ENCODE peak calls at places on chromosomes 12 and 14, in seven cellular contexts. U is sigmoid colon; P is Panc1; N is CD8-positive, alpha-beta memory T cell; H is AG10803; L is cardiac muscle cell; T is spleen. O is an unnamed sample.

GRCh38 chr12:81143057-81143456 is 65.2 kb downstream of the ACSS3 start:
- DNase-seq in U (no peak), P (no peak), N (no peak), H (no peak), L (no peak), T (no peak), O (no peak)

GRCh38 chr14:61573748-61574513 is 121.4 kb upstream of the HIF1A start:
- DNase-seq in U (no peak), P (no peak), N (no peak), H (peak; percentile 71), L (peak; percentile 68), T (no peak), O (no peak)

GRCh38 chr12:43836455-43836989 is 641 bp downstream of the TMEM117 start:
- DNase-seq in U (no peak), P (no peak), N (no peak), H (peak; percentile 53), L (peak; percentile 51), T (no peak), O (no peak)

GRCh38 chr12:42790761-42791151 is 201.2 kb upstream of the PRICKLE1 start:
- DNase-seq in U (no peak), P (no peak), N (no peak), H (peak; percentile 38), L (peak; percentile 84), T (no peak), O (no peak)

GRCh38 chr14:72738181-72738611 is 155.7 kb downstream of the DPF3 start:
- DNase-seq in U (no peak), P (no peak), N (no peak), H (no peak), L (no peak), T (no peak), O (no peak)

GRCh38 chr14:49461529-49462401 is 124.4 kb downstream of the RPS29 start:
- DNase-seq in U (no peak), P (peak; percentile 20), N (peak; percentile 40), H (peak; percentile 77), L (peak; percentile 88), T (no peak), O (peak; percentile 53)

GRCh38 chr12:49368240-49368600 is 958 bp downstream of the SPATS2 start:
- DNase-seq in U (no peak), P (no peak), N (no peak), H (no peak), L (no peak), T (no peak), O (no peak)

GRCh38 chr14:95341115-95341514 is 21.4 kb upstream of the CLMN start:
- DNase-seq in U (no peak), P (no peak), N (no peak), H (no peak), L (no peak), T (no peak), O (no peak)

GRCh38 chr12:21774358-21775129 is at the start of gene KCNJ8:
- DNase-seq in U (peak; percentile 92), P (no peak), N (no peak), H (peak; percentile 22), L (peak; percentile 31), T (peak; percentile 74), O (no peak)

GRCh38 chr12:11702959-11703358 is 53.5 kb downstream of the ETV6 start:
- DNase-seq in U (no peak), P (no peak), N (no peak), H (no peak), L (no peak), T (no peak), O (no peak)

GRCh38 chr14:93073833-93074769 is 41.6 kb downstream of the ITPK1 start:
- DNase-seq in U (no peak), P (no peak), N (no peak), H (peak; percentile 54), L (peak; percentile 70), T (peak; percentile 87), O (no peak)

GRCh38 chr14:68293404-68293803 is 473.8 kb downstream of the RAD51B start:
- DNase-seq in U (no peak), P (no peak), N (no peak), H (no peak), L (no peak), T (peak; percentile 81), O (no peak)

GRCh38 chr12:26723379-26724308 is 109.3 kb downstream of the ITPR2 start:
- DNase-seq in U (no peak), P (no peak), N (no peak), H (peak; percentile 58), L (peak; percentile 76), T (no peak), O (no peak)

GRCh38 chr12:120367924-120368788 is 808 bp downstream of the MSI1 start:
- DNase-seq in U (no peak), P (no peak), N (no peak), H (no peak), L (no peak), T (no peak), O (no peak)

GRCh38 chr12:120373683-120374082 is 4.7 kb upstream of the MSI1 start:
- DNase-seq in U (no peak), P (no peak), N (no peak), H (no peak), L (no peak), T (no peak), O (no peak)

GRCh38 chr12:120368789-120369475 is at the start of gene MSI1:
- DNase-seq in U (no peak), P (no peak), N (no peak), H (no peak), L (no peak), T (no peak), O (no peak)

GRCh38 chr12:120369476-120370342 is 745 bp upstream of the MSI1 start:
- DNase-seq in U (no peak), P (no peak), N (no peak), H (no peak), L (no peak), T (no peak), O (no peak)

GRCh38 chr12:120370343-120371243 is 1.6 kb upstream of the MSI1 start:
- DNase-seq in U (no peak), P (no peak), N (no peak), H (no peak), L (no peak), T (no peak), O (no peak)
- H3K4me3 ChIP-seq in U (no peak overlapping the region), P (no peak overlapping the region), N (no peak overlapping the region), H (no peak overlapping the region), L (peak overlapping the region; percentile 100), T (no peak overlapping the region), O (no peak overlapping the region)

GRCh38 chr12:124454352-124454725 is 113.1 kb downstream of the NCOR2 start:
- DNase-seq in U (no peak), P (no peak), N (no peak), H (no peak), L (no peak), T (no peak), O (no peak)

GRCh38 chr12:124451016-124451415 is 116.4 kb downstream of the NCOR2 start:
- DNase-seq in U (no peak), P (no peak), N (no peak), H (no peak), L (no peak), T (no peak), O (no peak)

GRCh38 chr12:124453419-124454351 is 113.7 kb downstream of the NCOR2 start:
- DNase-seq in U (peak; percentile 90), P (peak; percentile 46), N (peak; percentile 84), H (peak; percentile 68), L (peak; percentile 38), T (peak; percentile 95), O (no peak)

GRCh38 chr12:124451637-124452243 is 115.7 kb downstream of the NCOR2 start:
- DNase-seq in U (no peak), P (no peak), N (no peak), H (no peak), L (no peak), T (no peak), O (no peak)

DNA sequence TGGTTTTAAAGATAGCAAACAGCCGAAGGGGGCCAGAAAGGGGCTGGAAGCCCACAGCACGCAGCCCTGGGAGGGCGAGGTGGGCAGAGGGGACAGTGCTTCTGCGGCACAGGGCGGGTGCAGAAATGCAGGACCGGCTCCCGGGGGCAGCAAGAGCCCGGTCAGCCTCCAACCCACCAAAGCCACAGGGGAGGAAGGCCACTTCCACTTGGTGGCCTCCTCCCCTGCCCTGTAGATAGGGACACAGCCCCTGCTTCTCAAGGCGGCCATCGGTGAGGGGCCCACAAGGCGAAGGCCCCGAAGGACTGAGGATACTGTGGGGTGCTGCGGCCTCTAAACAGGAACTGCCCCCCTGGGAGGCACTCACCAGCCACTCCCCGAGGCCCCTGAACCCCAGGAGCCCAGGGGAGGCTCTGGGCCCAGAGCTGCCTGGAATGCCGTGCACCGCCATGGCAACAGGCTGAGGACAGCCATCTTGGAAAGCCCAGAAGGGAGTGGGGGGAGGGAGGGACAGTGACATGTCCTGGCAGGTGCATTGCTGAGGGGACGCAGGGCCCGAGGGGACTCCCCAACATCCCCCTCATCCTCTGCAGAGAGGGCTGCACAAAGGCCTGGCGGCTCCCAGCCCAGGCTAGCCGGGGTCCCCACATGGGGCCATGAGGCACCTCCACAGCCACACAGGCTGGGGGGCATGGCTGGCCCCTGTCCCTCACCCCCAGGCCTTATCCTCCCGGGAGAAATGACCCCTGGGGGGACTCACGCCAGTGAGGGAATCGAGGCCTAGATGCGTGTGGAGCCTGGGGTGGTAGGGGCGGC is 114.6 kb downstream of the NCOR2 start:
- DNase-seq in U (no peak), P (no peak), N (no peak), H (no peak), L (no peak), T (peak; percentile 85), O (no peak)
- H3K4me3 ChIP-seq in U (no peak overlapping the region), P (no peak overlapping the region), N (peak overlapping the region; percentile 46), H (no peak overlapping the region), L (no peak overlapping the region), T (peak overlapping the region; percentile 17), O (no peak overlapping the region)

GRCh38 chr12:41206298-41206697 is 18.2 kb downstream of the PDZRN4 start:
- DNase-seq in U (no peak), P (no peak), N (no peak), H (no peak), L (no peak), T (no peak), O (no peak)

GRCh38 chr12:41202051-41202450 is 13.9 kb downstream of the PDZRN4 start:
- DNase-seq in U (no peak), P (no peak), N (no peak), H (no peak), L (no peak), T (no peak), O (no peak)

DNA sequence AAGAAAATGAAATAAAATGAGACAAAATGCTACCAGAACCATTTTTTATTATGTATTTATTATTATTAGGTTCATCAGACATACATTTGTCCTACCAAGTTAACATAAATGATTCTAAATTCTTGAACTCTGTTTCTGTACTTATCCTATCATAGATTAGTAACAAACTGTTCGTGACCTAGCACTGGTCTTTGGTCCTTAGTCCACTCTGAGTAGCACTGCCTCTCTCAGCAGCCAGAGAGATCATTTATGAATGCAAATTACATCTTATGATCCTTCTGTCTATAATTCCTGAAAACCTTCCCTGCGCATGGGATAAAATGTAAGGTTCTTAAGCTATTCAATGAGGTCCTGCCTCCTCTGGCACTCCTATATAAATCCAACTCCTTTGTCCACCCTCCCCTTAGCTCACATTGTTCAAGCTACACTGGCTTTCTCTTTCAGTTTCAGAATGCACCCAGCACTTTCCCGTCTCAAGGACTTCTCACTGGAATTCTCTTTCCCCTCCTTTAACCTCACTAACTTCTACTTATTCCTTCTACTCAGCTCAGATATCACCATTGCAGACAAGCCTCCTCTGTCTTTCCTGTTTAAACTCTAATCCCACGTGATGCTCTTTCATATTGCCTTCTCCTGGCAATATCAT is 17.1 kb downstream of the PDZRN4 start:
- DNase-seq in U (no peak), P (no peak), N (no peak), H (no peak), L (peak; percentile 2), T (no peak), O (no peak)
- H3K4me3 ChIP-seq in U (peak overlapping the region; percentile 21), P (no peak overlapping the region), N (no peak overlapping the region), H (no peak overlapping the region), L (no peak overlapping the region), T (no peak overlapping the region), O (no peak overlapping the region)

GRCh38 chr12:64665506-64665905 is 55.2 kb downstream of the RASSF3 start:
- DNase-seq in U (no peak), P (no peak), N (peak; percentile 56), H (no peak), L (peak; percentile 35), T (no peak), O (no peak)
- H3K4me3 ChIP-seq in U (no peak overlapping the region), P (no peak overlapping the region), N (peak overlapping the region; percentile 32), H (no peak overlapping the region), L (no peak overlapping the region), T (no peak overlapping the region), O (no peak overlapping the region)

O was measured in AG09309.